ENCODE peak calls at places on chromosomes 16 and 17, in four cellular contexts. O is astrocyte of the spinal cord, E is esophagus squamous epithelium, W is AG09309. P is an unnamed sample.
A peak's percentile ranks its signal among the peaks of the same experiment; 100 is the strongest.

GRCh38 chr17:68205251-68205807 is 42.5 kb upstream of the AMZ2 start:
- DNase-seq in E (peak; percentile 64), O (peak; percentile 86), W (peak; percentile 34), P (peak; percentile 95)

GRCh38 chr17:50619489-50619888 is 15.2 kb upstream of the ABCC3 start:
- DNase-seq in E (no peak), O (no peak), W (no peak), P (no peak)

GRCh38 chr16:30725465-30725792 is 22.8 kb upstream of the PHKG2 start:
- DNase-seq in W (no peak), O (no peak), E (no peak), P (no peak)

GRCh38 chr17:77733576-77734296 is 224.8 kb upstream of the TNRC6C start:
- DNase-seq in W (no peak), O (no peak), E (no peak), P (no peak)

GRCh38 chr17:75542728-75543336 is 17.3 kb downstream of the LLGL2 start:
- DNase-seq in W (no peak), E (no peak), O (no peak), P (no peak)

GRCh38 chr16:51374346-51374745 is 223.3 kb upstream of the SALL1 start:
- DNase-seq in W (peak; percentile 72), E (no peak), O (peak; percentile 85), P (no peak)

GRCh38 chr16:6602401-6602800 is 730.2 kb upstream of the RBFOX1 start:
- DNase-seq in O (no peak), E (no peak), W (no peak), P (no peak)

GRCh38 chr17:11618861-11619566 is 20.7 kb downstream of the DNAH9 start:
- DNase-seq in O (no peak), E (no peak), W (no peak), P (no peak)

GRCh38 chr17:78358538-78359215 is 1.2 kb downstream of the SOCS3 start:
- DNase-seq in O (peak; percentile 61), E (no peak), W (no peak), P (peak; percentile 41)

GRCh38 chr16:57485916-57486857 is at the start of gene DOK4:
- DNase-seq in O (peak; percentile 39), E (no peak), W (no peak), P (peak; percentile 81)

GRCh38 chr16:19804538-19805323 is 79.9 kb downstream of the GPRC5B start:
- DNase-seq in E (no peak), O (no peak), W (no peak), P (peak; percentile 60)

GRCh38 chr17:80760501-80760900 is 215.9 kb downstream of the RPTOR start:
- DNase-seq in O (no peak), E (no peak), W (no peak), P (no peak)

GRCh38 chr17:7441202-7441705 is 1.9 kb downstream of the FGF11 start:
- DNase-seq in E (no peak), W (no peak), O (no peak), P (no peak)

GRCh38 chr16:27436065-27436464 is 34.1 kb downstream of the IL21R start:
- DNase-seq in E (no peak), W (no peak), O (no peak), P (peak; percentile 0)

GRCh38 chr17:5237541-5238016 is 2.9 kb upstream of the SCIMP start:
- DNase-seq in W (peak; percentile 17), E (no peak), O (peak; percentile 36), P (peak; percentile 81)

GRCh38 chr16:69166221-69166833 is 20.6 kb upstream of the SNTB2 start:
- DNase-seq in O (peak; percentile 95), W (no peak), E (no peak), P (peak; percentile 95)

GRCh38 chr17:8997994-8998628 is 23.2 kb upstream of the NTN1 start:
- DNase-seq in O (peak; percentile 54), W (no peak), E (no peak), P (peak; percentile 86)

GRCh38 chr17:13153036-13153435 is 135.2 kb upstream of the ELAC2 start:
- DNase-seq in W (no peak), O (peak; percentile 4), E (no peak), P (no peak)

GRCh38 chr17:20066253-20066652 is 57.1 kb downstream of the SPECC1 start:
- DNase-seq in E (no peak), W (peak; percentile 46), O (peak; percentile 70), P (no peak)

GRCh38 chr17:42118545-42118944 is 2.6 kb downstream of the KAT2A start:
- DNase-seq in O (peak; percentile 30), W (no peak), E (no peak), P (peak; percentile 80)

GRCh38 chr17:45092932-45093430 is 31.9 kb downstream of the NMT1 start:
- DNase-seq in O (peak; percentile 97), W (peak; percentile 96), E (no peak), P (no peak)

GRCh38 chr16:55876854-55877253 is 1.7 kb upstream of the CES5A start:
- DNase-seq in E (no peak), O (no peak), W (no peak), P (no peak)

GRCh38 chr16:81384006-81384405 is 60.6 kb upstream of the CMIP start:
- DNase-seq in O (peak; percentile 71), E (no peak), W (no peak), P (no peak)

GRCh38 chr17:70329751-70330150 is 160.4 kb downstream of the KCNJ2 start:
- DNase-seq in O (no peak), W (no peak), E (no peak), P (no peak)
- TF ChIP-seq CTCF in O (no peak), W (no peak), E (no peak), P (no peak)

DNA sequence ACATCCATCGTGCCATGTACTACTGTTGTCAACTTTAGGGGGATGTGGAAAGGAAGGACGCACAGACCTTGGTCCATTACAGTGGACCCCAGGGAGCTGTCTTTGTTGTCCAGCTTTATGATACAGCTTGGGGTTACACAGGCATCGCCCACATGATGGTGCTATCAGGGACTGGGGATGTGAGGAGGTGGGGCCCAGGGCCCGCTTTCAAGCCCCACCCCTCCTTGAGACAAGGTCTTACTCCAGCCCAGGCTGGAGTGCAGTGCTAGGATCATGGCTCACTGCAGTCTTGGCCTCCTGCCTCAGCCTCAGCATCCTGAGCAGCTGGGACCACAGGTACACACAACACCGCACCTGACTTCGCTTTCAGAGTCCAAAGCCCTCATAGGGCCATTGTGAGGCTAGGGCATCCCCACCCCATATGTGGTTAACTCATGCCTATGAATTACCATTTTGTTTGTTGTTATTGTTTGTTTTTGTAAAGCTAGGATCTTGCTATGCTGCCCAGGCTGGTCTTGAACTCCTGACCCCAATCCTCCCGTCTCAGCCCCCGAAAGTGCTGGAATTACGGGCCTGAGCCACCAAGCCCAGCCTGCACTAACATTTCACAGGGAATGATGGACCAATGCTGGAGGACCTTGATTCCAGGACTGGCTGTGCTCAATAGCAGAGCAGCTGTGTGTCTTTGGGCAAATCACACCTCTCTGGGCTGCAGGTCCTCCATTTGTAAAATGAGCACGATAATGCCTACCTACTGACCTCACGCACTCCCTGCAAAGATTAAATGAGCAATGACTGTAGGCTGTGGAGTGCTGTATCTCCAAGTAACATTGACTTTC is 17.2 kb downstream of the ST3GAL2 start:
- DNase-seq in O (no peak), W (no peak), E (no peak), P (no peak)
- TF ChIP-seq CTCF in O (no peak), W (no peak), E (no peak), P (no peak)

DNA sequence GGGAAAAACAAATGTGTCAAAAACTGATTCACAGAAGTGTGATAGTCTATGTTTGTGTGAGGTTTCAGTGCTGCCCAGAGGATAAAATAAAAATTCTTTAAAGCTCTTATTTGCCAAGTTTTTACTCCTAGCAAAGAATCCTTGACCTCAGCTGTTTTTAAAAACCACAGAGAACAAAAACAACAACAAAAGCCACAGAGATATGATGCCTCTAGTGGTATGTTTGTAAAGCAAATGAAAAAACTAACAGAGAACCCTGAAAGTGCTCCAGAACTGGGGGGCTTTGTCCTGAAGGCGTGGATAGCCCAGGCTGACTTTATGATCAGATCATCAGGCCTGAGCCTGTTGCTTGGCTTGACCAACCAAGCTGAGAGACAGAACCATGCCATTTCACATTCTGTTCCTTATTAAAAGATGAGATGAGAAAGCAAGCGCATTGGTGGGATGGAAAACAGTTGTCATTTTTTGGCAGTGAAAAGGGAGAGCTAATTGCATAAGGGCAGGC is 411.1 kb downstream of the CPPED1 start:
- DNase-seq in E (no peak), O (peak; percentile 3), W (no peak), P (no peak)
- TF ChIP-seq CTCF in E (no peak), O (peak; percentile 14), W (peak; percentile 8), P (no peak)

DNA sequence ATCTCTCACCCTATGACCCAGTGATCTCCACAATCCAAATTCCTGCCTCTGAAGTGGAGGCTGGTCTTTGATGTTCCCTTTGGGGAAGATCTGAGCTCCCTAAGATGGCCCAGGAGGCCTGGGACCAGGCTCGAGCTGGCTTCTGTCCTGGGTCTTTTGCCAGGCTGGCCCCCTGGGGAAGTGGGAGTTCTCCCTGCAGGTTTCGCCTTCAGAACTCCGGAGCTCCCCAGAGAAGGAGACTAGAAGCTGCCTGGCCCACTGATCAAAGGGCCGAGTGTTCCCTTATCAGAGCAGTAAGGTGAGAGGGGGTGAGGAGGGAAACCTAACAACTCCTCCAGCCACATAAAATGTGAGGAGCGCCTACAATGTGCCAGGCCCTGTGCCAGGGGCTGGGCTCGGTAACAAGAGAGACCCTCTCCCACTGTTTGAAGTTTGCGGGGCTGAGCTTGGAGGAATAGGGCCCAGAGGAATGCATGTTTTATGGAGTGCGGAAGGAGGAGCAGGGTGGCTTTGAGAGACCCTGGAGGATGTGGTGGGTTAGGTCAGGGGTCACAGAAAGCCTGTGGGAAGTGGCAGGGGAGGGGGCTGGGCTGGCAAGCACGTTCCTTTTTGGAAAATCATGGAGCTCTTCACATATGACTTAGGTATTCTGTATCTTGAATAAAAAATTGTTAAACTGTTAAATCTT is 147.2 kb downstream of the IRF8 start:
- DNase-seq in W (no peak), E (no peak), O (no peak), P (no peak)
- TF ChIP-seq CTCF in W (no peak), E (no peak), O (no peak), P (no peak)

GRCh38 chr17:3719265-3719664 is 4.4 kb upstream of the HASPIN start:
- DNase-seq in O (no peak), W (no peak), E (no peak), P (no peak)

GRCh38 chr17:3723188-3723555 is 531 bp upstream of the HASPIN start:
- DNase-seq in E (no peak), O (no peak), W (no peak), P (no peak)

GRCh38 chr17:3715296-3715695 is 8.4 kb upstream of the HASPIN start:
- DNase-seq in O (no peak), E (no peak), W (no peak), P (no peak)

GRCh38 chr17:3722716-3723115 is 987 bp upstream of the HASPIN start:
- DNase-seq in E (no peak), O (no peak), W (no peak), P (no peak)

GRCh38 chr17:3718251-3718650 is 5.5 kb upstream of the HASPIN start:
- DNase-seq in O (no peak), E (no peak), W (no peak), P (no peak)
- TF ChIP-seq CTCF in O (no peak), E (no peak), W (no peak), P (no peak)

GRCh38 chr17:66025551-66025950 is 166.4 kb downstream of the CEP112 start:
- DNase-seq in E (no peak), W (peak; percentile 7), O (peak; percentile 16), P (no peak)

GRCh38 chr17:66018786-66019185 is 173.1 kb downstream of the CEP112 start:
- DNase-seq in E (no peak), O (no peak), W (no peak), P (no peak)

GRCh38 chr17:66016231-66016630 is 175.7 kb downstream of the CEP112 start:
- DNase-seq in O (no peak), E (no peak), W (no peak), P (no peak)

GRCh38 chr17:66021757-66022156 is 170.2 kb downstream of the CEP112 start:
- DNase-seq in W (no peak), E (no peak), O (no peak), P (no peak)
- TF ChIP-seq CTCF in W (no peak), E (no peak), O (no peak), P (no peak)

P was measured in activated CD8-positive, alpha-beta T cell treated with anti-CD3 and anti-CD28 coated beads for 36 hours.